ENCODE peak calls at places on chromosome 4, in nine cellular contexts. One of them, this sample, is unnamed.

GRCh38 chr4:157804169-157804543 is 368.7 kb downstream of the GASK1B start:
- DNase-seq in GM10248: no peak
- DNase-seq in NCI-H2081: no peak
- DNase-seq in astrocyte of the spinal cord: no peak
- DNase-seq in CD8-positive, alpha-beta memory T cell: no peak
- DNase-seq in fibroblast of lung: no peak
- DNase-seq in GOT3: no peak
- DNase-seq in ovary: no peak
- DNase-seq in midbrain: no peak
- DNase-seq in this sample: no peak

GRCh38 chr4:1898007-1898406 is 26.8 kb downstream of the NSD2 start:
- DNase-seq in NCI-H2081: no peak
- DNase-seq in CD8-positive, alpha-beta memory T cell: no peak
- DNase-seq in GOT3: no peak
- DNase-seq in ovary: no peak
- DNase-seq in midbrain: no peak
- DNase-seq in astrocyte of the spinal cord: no peak
- DNase-seq in GM10248: no peak
- DNase-seq in fibroblast of lung: no peak
- DNase-seq in this sample: no peak

GRCh38 chr4:2286904-2287593 is 25.1 kb upstream of the MXD4 start:
- DNase-seq in astrocyte of the spinal cord: no peak
- DNase-seq in ovary: no peak
- DNase-seq in GOT3: no peak
- DNase-seq in midbrain: no peak
- DNase-seq in NCI-H2081: no peak
- DNase-seq in GM10248: no peak
- DNase-seq in CD8-positive, alpha-beta memory T cell: no peak
- DNase-seq in fibroblast of lung: no peak
- DNase-seq in this sample: no peak

GRCh38 chr4:88382621-88383020 is 4.0 kb downstream of the HERC6 start:
- DNase-seq in fibroblast of lung: no peak
- DNase-seq in ovary: no peak
- DNase-seq in NCI-H2081: no peak
- DNase-seq in midbrain: no peak
- DNase-seq in astrocyte of the spinal cord: no peak
- DNase-seq in GOT3: no peak
- DNase-seq in CD8-positive, alpha-beta memory T cell: peak; percentile 4
- DNase-seq in GM10248: peak; percentile 23
- DNase-seq in this sample: no peak

GRCh38 chr4:159677521-159677920 is 574.6 kb downstream of the RAPGEF2 start:
- DNase-seq in NCI-H2081: no peak
- DNase-seq in CD8-positive, alpha-beta memory T cell: no peak
- DNase-seq in GOT3: no peak
- DNase-seq in ovary: no peak
- DNase-seq in GM10248: no peak
- DNase-seq in midbrain: no peak
- DNase-seq in astrocyte of the spinal cord: peak; percentile 38
- DNase-seq in fibroblast of lung: peak; percentile 69
- DNase-seq in this sample: no peak

GRCh38 chr4:173924561-173924960 is 358.9 kb downstream of the FBXO8 start:
- DNase-seq in midbrain: no peak
- DNase-seq in fibroblast of lung: peak; percentile 53
- DNase-seq in NCI-H2081: no peak
- DNase-seq in ovary: no peak
- DNase-seq in GOT3: no peak
- DNase-seq in astrocyte of the spinal cord: no peak
- DNase-seq in GM10248: no peak
- DNase-seq in CD8-positive, alpha-beta memory T cell: no peak
- DNase-seq in this sample: no peak

GRCh38 chr4:8830611-8831200 is 40.9 kb downstream of the HMX1 start:
- DNase-seq in GOT3: no peak
- DNase-seq in midbrain: no peak
- DNase-seq in fibroblast of lung: no peak
- DNase-seq in CD8-positive, alpha-beta memory T cell: no peak
- DNase-seq in astrocyte of the spinal cord: no peak
- DNase-seq in ovary: peak; percentile 2
- DNase-seq in NCI-H2081: no peak
- DNase-seq in GM10248: no peak
- DNase-seq in this sample: no peak

GRCh38 chr4:90148574-90149170 is 21.5 kb downstream of the CCSER1 start:
- DNase-seq in CD8-positive, alpha-beta memory T cell: no peak
- DNase-seq in NCI-H2081: no peak
- DNase-seq in GOT3: no peak
- DNase-seq in midbrain: no peak
- DNase-seq in fibroblast of lung: no peak
- DNase-seq in astrocyte of the spinal cord: no peak
- DNase-seq in ovary: no peak
- DNase-seq in GM10248: no peak
- DNase-seq in this sample: no peak

GRCh38 chr4:56240554-56241190 is 146.6 kb downstream of the AASDH start:
- DNase-seq in NCI-H2081: no peak
- DNase-seq in GM10248: no peak
- DNase-seq in ovary: no peak
- DNase-seq in fibroblast of lung: peak; percentile 87
- DNase-seq in astrocyte of the spinal cord: peak; percentile 4
- DNase-seq in CD8-positive, alpha-beta memory T cell: no peak
- DNase-seq in GOT3: no peak
- DNase-seq in midbrain: no peak
- DNase-seq in this sample: no peak

GRCh38 chr4:137514401-137515116 is 17.7 kb downstream of the PCDH18 start:
- DNase-seq in NCI-H2081: no peak
- DNase-seq in midbrain: no peak
- DNase-seq in astrocyte of the spinal cord: no peak
- DNase-seq in fibroblast of lung: peak; percentile 43
- DNase-seq in GOT3: no peak
- DNase-seq in GM10248: no peak
- DNase-seq in ovary: no peak
- DNase-seq in CD8-positive, alpha-beta memory T cell: no peak
- DNase-seq in this sample: no peak

GRCh38 chr4:15031993-15032660 is 29.8 kb downstream of the CPEB2 start:
- DNase-seq in CD8-positive, alpha-beta memory T cell: no peak
- DNase-seq in midbrain: no peak
- DNase-seq in astrocyte of the spinal cord: no peak
- DNase-seq in GOT3: no peak
- DNase-seq in NCI-H2081: no peak
- DNase-seq in fibroblast of lung: peak; percentile 55
- DNase-seq in ovary: no peak
- DNase-seq in GM10248: no peak
- DNase-seq in this sample: no peak

GRCh38 chr4:176800891-176801534 is 8.3 kb upstream of the VEGFC start:
- DNase-seq in CD8-positive, alpha-beta memory T cell: no peak
- DNase-seq in GM10248: no peak
- DNase-seq in fibroblast of lung: peak; percentile 54
- DNase-seq in midbrain: no peak
- DNase-seq in NCI-H2081: no peak
- DNase-seq in ovary: no peak
- DNase-seq in astrocyte of the spinal cord: peak; percentile 46
- DNase-seq in GOT3: no peak
- DNase-seq in this sample: no peak

GRCh38 chr4:7737752-7738457 is 201.8 kb downstream of the AFAP1 start:
- DNase-seq in fibroblast of lung: no peak
- DNase-seq in astrocyte of the spinal cord: no peak
- DNase-seq in midbrain: no peak
- DNase-seq in ovary: no peak
- DNase-seq in NCI-H2081: no peak
- DNase-seq in GOT3: no peak
- DNase-seq in CD8-positive, alpha-beta memory T cell: no peak
- DNase-seq in GM10248: no peak
- DNase-seq in this sample: no peak